ENCODE peak calls at places on chromosomes 12 and 14, in five cellular contexts. One of them, this sample, is unnamed.

GRCh38 chr12:55931317-55931779 is 386 bp downstream of the DGKA start:
- DNase-seq in transverse colon: peak; percentile 52
- DNase-seq in ovary: peak; percentile 38
- DNase-seq in mesendoderm: peak; percentile 30
- DNase-seq in HAP-1: no peak
- DNase-seq in this sample: peak; percentile 14

GRCh38 chr12:113133036-113133435 is 2.5 kb downstream of the RASAL1 start:
- DNase-seq in ovary: no peak
- DNase-seq in HAP-1: no peak
- DNase-seq in mesendoderm: no peak
- DNase-seq in transverse colon: no peak
- DNase-seq in this sample: no peak

GRCh38 chr12:76201758-76202157 is 117.3 kb upstream of the NAP1L1 start:
- DNase-seq in mesendoderm: no peak
- DNase-seq in HAP-1: no peak
- DNase-seq in transverse colon: no peak
- DNase-seq in ovary: no peak
- DNase-seq in this sample: no peak

GRCh38 chr14:39426605-39427004 is 5.6 kb downstream of the FBXO33 start:
- DNase-seq in mesendoderm: peak; percentile 50
- DNase-seq in transverse colon: no peak
- DNase-seq in HAP-1: peak; percentile 61
- DNase-seq in ovary: no peak
- DNase-seq in this sample: no peak

GRCh38 chr12:21476949-21477348 is 24.5 kb downstream of the RECQL start:
- DNase-seq in transverse colon: no peak
- DNase-seq in mesendoderm: no peak
- DNase-seq in HAP-1: no peak
- DNase-seq in ovary: no peak
- DNase-seq in this sample: no peak

GRCh38 chr12:65279387-65280112 is 1.1 kb downstream of the MSRB3 start:
- DNase-seq in HAP-1: no peak
- DNase-seq in mesendoderm: no peak
- DNase-seq in ovary: no peak
- DNase-seq in transverse colon: no peak
- DNase-seq in this sample: no peak

GRCh38 chr12:56007892-56008471 is 10.9 kb downstream of the SUOX start:
- DNase-seq in transverse colon: no peak
- DNase-seq in mesendoderm: peak; percentile 59
- DNase-seq in ovary: no peak
- DNase-seq in HAP-1: no peak
- DNase-seq in this sample: peak; percentile 14

GRCh38 chr14:76138119-76138757 is 13.5 kb upstream of the GPATCH2L start:
- DNase-seq in mesendoderm: peak; percentile 73
- DNase-seq in HAP-1: no peak
- DNase-seq in transverse colon: no peak
- DNase-seq in ovary: no peak
- DNase-seq in this sample: no peak

GRCh38 chr14:70640938-70641547 is 673 bp upstream of the TTC9 start:
- DNase-seq in mesendoderm: peak; percentile 68
- DNase-seq in HAP-1: no peak
- DNase-seq in ovary: no peak
- DNase-seq in transverse colon: peak; percentile 61
- DNase-seq in this sample: peak; percentile 40

GRCh38 chr14:75979071-75979571 is 2.7 kb downstream of the TGFB3 start:
- DNase-seq in transverse colon: peak; percentile 23
- DNase-seq in ovary: peak; percentile 50
- DNase-seq in mesendoderm: peak; percentile 57
- DNase-seq in HAP-1: peak; percentile 5
- DNase-seq in this sample: no peak

GRCh38 chr14:104891664-104892500 is 26.8 kb downstream of the CEP170B start:
- DNase-seq in mesendoderm: no peak
- DNase-seq in ovary: no peak
- DNase-seq in transverse colon: no peak
- DNase-seq in HAP-1: no peak
- DNase-seq in this sample: no peak

GRCh38 chr14:72619071-72619710 is 274.7 kb downstream of the DPF3 start:
- DNase-seq in transverse colon: no peak
- DNase-seq in ovary: no peak
- DNase-seq in mesendoderm: no peak
- DNase-seq in HAP-1: no peak
- DNase-seq in this sample: no peak

GRCh38 chr12:47067778-47068431 is 11.5 kb upstream of the PCED1B start:
- DNase-seq in transverse colon: no peak
- DNase-seq in ovary: no peak
- DNase-seq in mesendoderm: peak; percentile 85
- DNase-seq in HAP-1: no peak
- DNase-seq in this sample: no peak

GRCh38 chr12:100574262-100575074 is 984 bp downstream of the GAS2L3 start:
- DNase-seq in ovary: peak; percentile 33
- DNase-seq in HAP-1: peak; percentile 25
- DNase-seq in transverse colon: no peak
- DNase-seq in mesendoderm: peak; percentile 35
- DNase-seq in this sample: peak; percentile 59

GRCh38 chr14:96216627-96217026 is 12.0 kb downstream of the BDKRB2 start:
- DNase-seq in HAP-1: no peak
- DNase-seq in transverse colon: no peak
- DNase-seq in ovary: no peak
- DNase-seq in mesendoderm: no peak
- DNase-seq in this sample: no peak

GRCh38 chr12:58087428-58088117 is 146.2 kb downstream of the ATP23 start:
- DNase-seq in HAP-1: no peak
- DNase-seq in mesendoderm: peak; percentile 14
- DNase-seq in ovary: no peak
- DNase-seq in transverse colon: no peak
- DNase-seq in this sample: no peak

GRCh38 chr14:55780156-55780946 is 200.3 kb downstream of the KTN1 start:
- DNase-seq in transverse colon: no peak
- DNase-seq in HAP-1: no peak
- DNase-seq in ovary: no peak
- DNase-seq in mesendoderm: no peak
- DNase-seq in this sample: peak; percentile 63

GRCh38 chr14:68749487-68750475 is 43.1 kb downstream of the ZFP36L1 start:
- DNase-seq in ovary: no peak
- DNase-seq in transverse colon: no peak
- DNase-seq in HAP-1: peak; percentile 41
- DNase-seq in mesendoderm: peak; percentile 24
- DNase-seq in this sample: peak; percentile 68

GRCh38 chr14:58677996-58678395 is 40.2 kb downstream of the DACT1 start:
- DNase-seq in ovary: no peak
- DNase-seq in HAP-1: no peak
- DNase-seq in transverse colon: no peak
- DNase-seq in mesendoderm: no peak
- DNase-seq in this sample: no peak

GRCh38 chr14:87990687-87991086 is 2.3 kb downstream of the GALC start:
- DNase-seq in ovary: no peak
- DNase-seq in transverse colon: no peak
- DNase-seq in mesendoderm: no peak
- DNase-seq in HAP-1: no peak
- DNase-seq in this sample: no peak

GRCh38 chr14:23483216-23483854 is 13.8 kb downstream of the NGDN start:
- DNase-seq in mesendoderm: peak; percentile 79
- DNase-seq in HAP-1: peak; percentile 32
- DNase-seq in transverse colon: no peak
- DNase-seq in ovary: no peak
- DNase-seq in this sample: no peak

GRCh38 chr12:50720085-50720484 is 43.8 kb upstream of the ATF1 start:
- DNase-seq in HAP-1: no peak
- DNase-seq in mesendoderm: no peak
- DNase-seq in transverse colon: no peak
- DNase-seq in ovary: no peak
- DNase-seq in this sample: no peak

GRCh38 chr12:79648872-79649271 is 41.9 kb downstream of the PAWR start:
- DNase-seq in transverse colon: no peak
- DNase-seq in HAP-1: no peak
- DNase-seq in mesendoderm: no peak
- DNase-seq in ovary: no peak
- DNase-seq in this sample: no peak

GRCh38 chr12:81095470-81096232 is 17.8 kb downstream of the ACSS3 start:
- DNase-seq in mesendoderm: peak; percentile 83
- DNase-seq in transverse colon: no peak
- DNase-seq in HAP-1: no peak
- DNase-seq in ovary: no peak
- DNase-seq in this sample: no peak

GRCh38 chr12:1797011-1797901 is 23.1 kb upstream of the LRTM2 start:
- DNase-seq in ovary: peak; percentile 65
- DNase-seq in mesendoderm: no peak
- DNase-seq in transverse colon: peak; percentile 78
- DNase-seq in HAP-1: no peak
- DNase-seq in this sample: peak; percentile 49

GRCh38 chr12:113369391-113369790 is 11.0 kb downstream of the PLBD2 start:
- DNase-seq in mesendoderm: no peak
- DNase-seq in HAP-1: no peak
- DNase-seq in transverse colon: no peak
- DNase-seq in ovary: no peak
- DNase-seq in this sample: no peak

GRCh38 chr12:31362115-31362758 is 36.3 kb upstream of the SINHCAF start:
- DNase-seq in mesendoderm: peak; percentile 69
- DNase-seq in transverse colon: peak; percentile 58
- DNase-seq in HAP-1: no peak
- DNase-seq in ovary: no peak
- DNase-seq in this sample: peak; percentile 5

GRCh38 chr14:77092676-77093075 is 5.4 kb upstream of the CIPC start:
- DNase-seq in transverse colon: no peak
- DNase-seq in HAP-1: no peak
- DNase-seq in mesendoderm: no peak
- DNase-seq in ovary: no peak
- DNase-seq in this sample: no peak

GRCh38 chr12:6963741-6964446 is 6.6 kb downstream of the PHB2 start:
- DNase-seq in ovary: peak; percentile 62
- DNase-seq in HAP-1: no peak
- DNase-seq in transverse colon: no peak
- DNase-seq in mesendoderm: no peak
- DNase-seq in this sample: peak; percentile 42
- H3K4me3 ChIP-seq in ovary: peak overlapping the region; percentile 14
- H3K4me3 ChIP-seq in HAP-1: no peak overlapping the region
- H3K4me3 ChIP-seq in transverse colon: peak overlapping the region; percentile 50
- H3K4me3 ChIP-seq in mesendoderm: peak overlapping the region; percentile 84
- H3K4me3 ChIP-seq in this sample: peak overlapping the region; percentile 68

DNA sequence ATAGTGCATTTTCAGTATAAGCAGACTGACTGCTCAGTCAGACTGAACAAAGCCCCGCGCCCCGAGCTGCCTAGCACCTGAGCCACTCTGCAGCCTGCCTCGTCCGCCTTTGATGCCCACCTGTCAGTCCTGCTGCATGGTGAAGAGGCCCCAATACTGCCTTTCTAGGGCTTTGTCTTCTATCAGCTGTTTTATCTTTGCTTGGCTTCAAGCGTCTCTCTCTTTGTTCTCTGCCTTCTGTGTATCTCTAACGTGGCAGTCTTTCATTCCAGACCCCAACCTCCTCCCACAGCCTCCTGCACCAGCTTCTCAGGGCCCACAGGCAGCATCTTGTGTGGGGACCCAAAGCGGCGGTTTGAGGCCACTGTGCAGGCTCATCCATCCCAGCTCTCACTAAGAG is 1001.0 kb downstream of the VRK1 start:
- DNase-seq in mesendoderm: no peak
- DNase-seq in ovary: no peak
- DNase-seq in HAP-1: no peak
- DNase-seq in transverse colon: no peak
- DNase-seq in this sample: no peak
- H3K4me1 ChIP-seq in mesendoderm: no peaks in the 10 kb centered on the region
- H3K4me1 ChIP-seq in ovary: no peaks in the 10 kb centered on the region
- H3K4me1 ChIP-seq in HAP-1: no peaks in the 10 kb centered on the region
- H3K4me1 ChIP-seq in transverse colon: no peaks in the 10 kb centered on the region
- H3K4me1 ChIP-seq in this sample: no peaks in the 10 kb centered on the region

GRCh38 chr12:122499991-122500684 is 594 bp downstream of the ZCCHC8 start:
- DNase-seq in mesendoderm: peak; percentile 76
- DNase-seq in HAP-1: peak; percentile 54
- DNase-seq in transverse colon: peak; percentile 61
- DNase-seq in ovary: peak; percentile 56
- DNase-seq in this sample: peak; percentile 41

GRCh38 chr12:122503783-122504590 is 3.3 kb upstream of the ZCCHC8 start:
- DNase-seq in ovary: no peak
- DNase-seq in mesendoderm: no peak
- DNase-seq in transverse colon: no peak
- DNase-seq in HAP-1: no peak
- DNase-seq in this sample: no peak

GRCh38 chr12:122500685-122501488 is at the start of gene ZCCHC8:
- DNase-seq in transverse colon: peak; percentile 98
- DNase-seq in HAP-1: peak; percentile 99
- DNase-seq in mesendoderm: peak; percentile 100
- DNase-seq in ovary: peak; percentile 94
- DNase-seq in this sample: peak; percentile 98

GRCh38 chr12:122503147-122503751 is 2.5 kb upstream of the ZCCHC8 start:
- DNase-seq in mesendoderm: no peak
- DNase-seq in HAP-1: no peak
- DNase-seq in transverse colon: no peak
- DNase-seq in ovary: no peak
- DNase-seq in this sample: no peak

GRCh38 chr12:122501489-122501989 is 807 bp upstream of the ZCCHC8 start:
- DNase-seq in ovary: no peak
- DNase-seq in transverse colon: no peak
- DNase-seq in HAP-1: no peak
- DNase-seq in mesendoderm: no peak
- DNase-seq in this sample: no peak
- H3K4me3 ChIP-seq in ovary: peak overlapping the region; percentile 94
- H3K4me3 ChIP-seq in transverse colon: peak overlapping the region; percentile 87
- H3K4me3 ChIP-seq in HAP-1: peak overlapping the region; percentile 86
- H3K4me3 ChIP-seq in mesendoderm: no peak overlapping the region
- H3K4me3 ChIP-seq in this sample: no peak overlapping the region

GRCh38 chr14:91872011-91872476 is 4.7 kb upstream of the TC2N start:
- DNase-seq in mesendoderm: no peak
- DNase-seq in transverse colon: no peak
- DNase-seq in ovary: no peak
- DNase-seq in HAP-1: no peak
- DNase-seq in this sample: no peak

GRCh38 chr14:91872517-91873470 is 5.5 kb upstream of the TC2N start:
- DNase-seq in ovary: no peak
- DNase-seq in HAP-1: no peak
- DNase-seq in transverse colon: peak; percentile 90
- DNase-seq in mesendoderm: no peak
- DNase-seq in this sample: peak; percentile 40

GRCh38 chr14:91870890-91871289 is 3.6 kb upstream of the TC2N start:
- DNase-seq in transverse colon: no peak
- DNase-seq in ovary: no peak
- DNase-seq in HAP-1: no peak
- DNase-seq in mesendoderm: no peak
- DNase-seq in this sample: no peak

GRCh38 chr14:91875515-91876286 is 8.4 kb upstream of the TC2N start:
- DNase-seq in ovary: no peak
- DNase-seq in HAP-1: peak; percentile 31
- DNase-seq in mesendoderm: no peak
- DNase-seq in transverse colon: peak; percentile 63
- DNase-seq in this sample: no peak

GRCh38 chr14:91873476-91874265 is 6.3 kb upstream of the TC2N start:
- DNase-seq in HAP-1: no peak
- DNase-seq in transverse colon: peak; percentile 59
- DNase-seq in ovary: no peak
- DNase-seq in mesendoderm: no peak
- DNase-seq in this sample: peak; percentile 72
- H3K4me1 ChIP-seq in HAP-1: peaks cover 5% of the 10 kb centered on the region
- H3K4me1 ChIP-seq in transverse colon: peaks cover 56% of the 10 kb centered on the region
- H3K4me1 ChIP-seq in ovary: no peaks in the 10 kb centered on the region
- H3K4me1 ChIP-seq in mesendoderm: peaks cover 2% of the 10 kb centered on the region
- H3K4me1 ChIP-seq in this sample: peaks cover 24% of the 10 kb centered on the region